ENCODE peak calls at places on chromosomes 5 and 9, in six cellular contexts. Y, B, A, T, H and Z are unnamed samples.

GRCh38 chr9:87524061-87524460 is 26.4 kb downstream of the DAPK1 start:
- DNase-seq in A (no peak), B (no peak), H (no peak), T (no peak), Y (no peak), Z (no peak)

GRCh38 chr9:75152416-75152815 is 64.1 kb downstream of the OSTF1 start:
- DNase-seq in Y (no peak), T (no peak), B (no peak), H (no peak), A (no peak), Z (no peak)

GRCh38 chr5:92468307-92468706 is 1085.2 kb upstream of the ARRDC3 start:
- DNase-seq in B (no peak), T (no peak), H (no peak), Y (no peak), A (no peak), Z (no peak)

GRCh38 chr5:69305512-69305911 is 27.1 kb downstream of the CCDC125 start:
- DNase-seq in B (no peak), A (no peak), T (no peak), Y (no peak), H (no peak), Z (no peak)

GRCh38 chr9:98707158-98708102 is 1.3 kb downstream of the GABBR2 start:
- DNase-seq in B (peak; percentile 52), H (peak; percentile 18), A (peak; percentile 51), Y (no peak), T (peak; percentile 72), Z (peak; percentile 57)

GRCh38 chr5:16025681-16026080 is 153.9 kb downstream of the MARCHF11 start:
- DNase-seq in A (no peak), Y (no peak), B (no peak), H (no peak), T (no peak), Z (no peak)

GRCh38 chr5:146680846-146681585 is 165.0 kb upstream of the GPR151 start:
- DNase-seq in A (no peak), Y (peak; percentile 66), T (no peak), B (no peak), H (no peak), Z (no peak)

GRCh38 chr5:90477073-90477472 is 2.4 kb downstream of the POLR3G start:
- DNase-seq in B (no peak), T (peak; percentile 21), A (no peak), Y (no peak), H (no peak), Z (no peak)

GRCh38 chr9:133670466-133670865 is 34.3 kb downstream of the DBH start:
- DNase-seq in A (no peak), B (no peak), Y (no peak), T (no peak), H (no peak), Z (no peak)

GRCh38 chr9:122445155-122445749 is 32.5 kb downstream of the OR1J1 start:
- DNase-seq in B (peak; percentile 85), Y (no peak), T (no peak), A (peak; percentile 20), H (no peak), Z (no peak)

GRCh38 chr5:68356623-68357022 is 141.1 kb downstream of the PIK3R1 start:
- DNase-seq in Y (no peak), B (no peak), T (no peak), A (no peak), H (no peak), Z (no peak)

GRCh38 chr5:72848474-72849428 is 32.3 kb downstream of the TNPO1 start:
- DNase-seq in T (peak; percentile 56), B (peak; percentile 14), Y (no peak), A (peak; percentile 51), H (peak; percentile 64), Z (peak; percentile 65)

GRCh38 chr5:156295434-156295833 is 31.5 kb upstream of the SGCD start:
- DNase-seq in B (no peak), H (no peak), A (no peak), Y (no peak), T (no peak), Z (no peak)

GRCh38 chr5:147427784-147428401 is 82.0 kb downstream of the DPYSL3 start:
- DNase-seq in B (peak; percentile 16), H (no peak), A (peak; percentile 8), T (no peak), Y (no peak), Z (no peak)

GRCh38 chr9:114894801-114895433 is 35.5 kb downstream of the TNFSF8 start:
- DNase-seq in B (peak; percentile 95), A (peak; percentile 24), T (peak; percentile 42), Y (peak; percentile 88), H (no peak), Z (peak; percentile 40)

GRCh38 chr9:4339783-4340335 is 40.0 kb upstream of the GLIS3 start:
- DNase-seq in T (no peak), B (no peak), A (no peak), H (no peak), Y (no peak), Z (no peak)

GRCh38 chr9:69324549-69325401 is at the start of gene ENTREP1:
- DNase-seq in Y (no peak), H (peak; percentile 67), B (no peak), T (peak; percentile 61), A (peak; percentile 79), Z (peak; percentile 75)

GRCh38 chr9:132511191-132511999 is 71.0 kb upstream of the BARHL1 start:
- DNase-seq in T (no peak), Y (no peak), B (no peak), H (no peak), A (no peak), Z (no peak)

GRCh38 chr9:26833792-26834191 is 58.8 kb downstream of the CAAP1 start:
- DNase-seq in Y (peak; percentile 10), H (no peak), A (no peak), T (no peak), B (no peak), Z (no peak)

GRCh38 chr9:104686081-104686480 is 8.2 kb upstream of the OR13D1 start:
- DNase-seq in Y (no peak), A (no peak), B (no peak), T (no peak), H (no peak), Z (no peak)

GRCh38 chr9:134957165-134957944 is 39.6 kb upstream of the FCN1 start:
- DNase-seq in B (no peak), A (no peak), Y (no peak), H (no peak), T (no peak), Z (no peak)

GRCh38 chr5:32692066-32692746 is 18.9 kb upstream of the NPR3 start:
- DNase-seq in Y (no peak), H (no peak), T (no peak), B (no peak), A (no peak), Z (no peak)

GRCh38 chr5:32684261-32684660 is 26.9 kb upstream of the NPR3 start:
- DNase-seq in T (no peak), H (no peak), A (no peak), Y (no peak), B (no peak), Z (no peak)

GRCh38 chr5:32687167-32687831 is 23.8 kb upstream of the NPR3 start:
- DNase-seq in H (no peak), T (no peak), A (peak; percentile 78), Y (no peak), B (no peak), Z (peak; percentile 75)

GRCh38 chr5:32690153-32690552 is 21.0 kb upstream of the NPR3 start:
- DNase-seq in H (no peak), B (no peak), T (no peak), Y (no peak), A (no peak), Z (no peak)
- TF ChIP-seq CTCF in H (peak; percentile 7), B (peak; percentile 55), T (no peak), Y (peak; percentile 46), A (no peak), Z (no peak)

GRCh38 chr9:136013524-136014034 is 52.4 kb upstream of the UBAC1 start:
- DNase-seq in H (peak; percentile 9), A (no peak), Y (no peak), T (no peak), B (no peak), Z (no peak)

GRCh38 chr9:136016221-136016881 is 55.2 kb upstream of the UBAC1 start:
- DNase-seq in Y (no peak), H (peak; percentile 9), T (no peak), B (no peak), A (peak; percentile 1), Z (no peak)

GRCh38 chr9:136015656-136016055 is 54.5 kb upstream of the UBAC1 start:
- DNase-seq in B (no peak), A (no peak), T (no peak), Y (no peak), H (no peak), Z (no peak)

GRCh38 chr9:136014147-136014927 is 53.2 kb upstream of the UBAC1 start:
- DNase-seq in T (no peak), H (peak; percentile 7), B (no peak), A (no peak), Y (no peak), Z (no peak)

DNA sequence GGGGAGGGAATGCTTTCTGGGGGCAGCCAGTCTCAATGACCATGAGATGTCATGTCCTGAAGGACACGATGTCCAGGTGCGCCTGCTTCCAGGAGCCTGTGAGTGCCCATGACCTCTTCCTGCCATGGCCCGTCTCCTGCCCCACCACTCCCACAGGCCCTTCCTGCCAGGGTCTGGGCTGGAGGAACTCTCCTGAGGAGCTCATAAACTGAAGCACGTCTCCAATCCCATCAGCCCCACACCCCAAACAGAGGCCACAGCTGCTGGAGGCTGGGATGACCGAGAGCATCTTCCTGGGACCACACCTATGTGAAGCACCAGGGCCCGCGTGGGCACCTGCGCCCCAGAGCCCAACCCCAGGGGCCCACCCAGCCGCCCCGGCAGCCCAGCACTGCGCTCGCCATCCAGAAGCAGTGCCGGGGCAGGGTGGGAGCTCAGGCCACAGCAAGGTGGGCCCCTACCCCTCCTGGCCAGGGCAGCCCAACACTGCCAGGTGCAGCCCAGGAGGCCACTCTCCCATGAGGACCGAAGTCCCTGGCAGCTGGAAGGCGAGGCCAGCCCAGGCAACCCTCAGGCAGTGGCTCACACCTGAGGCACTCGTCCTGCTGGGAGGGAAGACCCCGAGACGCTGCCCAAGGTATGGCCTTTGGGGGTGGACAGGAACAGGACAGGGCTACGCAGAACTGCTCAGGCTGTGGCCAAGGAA is 53.9 kb upstream of the UBAC1 start:
- DNase-seq in A (no peak), T (no peak), B (no peak), H (peak; percentile 7), Y (no peak), Z (no peak)
- TF ChIP-seq CTCF in A (no peak), T (no peak), B (no peak), H (no peak), Y (no peak), Z (no peak)

DNA sequence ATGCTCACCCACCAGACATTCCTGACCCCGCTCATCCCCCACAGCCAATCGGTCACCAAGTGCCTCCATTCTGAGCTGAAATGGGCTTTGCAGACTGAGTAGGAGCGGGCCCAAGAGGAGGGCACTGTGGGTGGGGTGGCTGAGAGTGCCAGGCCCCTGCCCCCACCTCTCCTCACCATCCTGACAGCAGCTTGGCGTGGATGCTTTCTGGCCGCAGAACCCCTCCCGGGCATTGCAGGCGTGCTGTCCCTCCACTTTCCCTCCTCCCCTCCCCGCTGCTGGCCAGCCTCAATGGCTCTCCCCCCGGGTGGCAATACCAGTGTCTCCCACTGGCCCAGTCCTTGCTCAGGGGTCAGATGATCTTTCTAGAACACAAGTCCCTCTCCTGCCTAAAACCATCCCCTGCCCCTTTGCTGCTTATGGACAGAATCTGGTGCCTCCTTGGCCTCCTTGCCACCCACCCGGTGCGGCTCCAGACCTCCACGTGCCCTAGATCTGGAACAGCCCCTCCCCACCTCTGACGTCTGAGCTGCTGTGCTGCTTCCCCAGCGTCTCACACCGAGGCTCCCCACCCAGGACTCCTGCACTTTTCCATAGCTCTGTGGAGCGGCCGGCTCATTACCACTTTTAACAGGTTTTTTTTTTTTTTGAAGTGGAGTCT is 6.1 kb downstream of the FLT4 start:
- DNase-seq in Y (no peak), A (no peak), H (no peak), B (no peak), T (no peak), Z (no peak)
- TF ChIP-seq CTCF in Y (no peak), A (no peak), H (no peak), B (no peak), T (no peak), Z (no peak)

GRCh38 chr5:151156732-151157402 is 712 bp downstream of the ANXA6 start:
- DNase-seq in H (no peak), T (peak; percentile 29), A (no peak), B (no peak), Y (no peak), Z (no peak)
- TF ChIP-seq CTCF in H (no peak), T (no peak), A (no peak), B (no peak), Y (no peak), Z (no peak)